ENCODE peak calls at places on chromosomes 16 and 17, in four cellular contexts. One of them, this sample, is unnamed.

GRCh38 chr16:19513377-19514053 is 8.4 kb downstream of the GDE1 start:
- DNase-seq in heart right ventricle: no peak
- DNase-seq in A549: no peak
- DNase-seq in astrocyte of the spinal cord: no peak
- DNase-seq in this sample: no peak

GRCh38 chr16:51149251-51149661 is 1.8 kb downstream of the SALL1 start:
- DNase-seq in astrocyte of the spinal cord: peak
- DNase-seq in A549: no peak
- DNase-seq in heart right ventricle: no peak
- DNase-seq in this sample: no peak

GRCh38 chr17:41547378-41547841 is 19.3 kb upstream of the KRT19 start:
- DNase-seq in heart right ventricle: no peak
- DNase-seq in astrocyte of the spinal cord: no peak
- DNase-seq in A549: no peak
- DNase-seq in this sample: no peak

GRCh38 chr17:869067-869466 is 86.9 kb downstream of the MRM3 start:
- DNase-seq in heart right ventricle: peak
- DNase-seq in astrocyte of the spinal cord: no peak
- DNase-seq in A549: no peak
- DNase-seq in this sample: peak

GRCh38 chr16:87564524-87564778 is 37.9 kb upstream of the JPH3 start:
- DNase-seq in astrocyte of the spinal cord: no peak
- DNase-seq in heart right ventricle: no peak
- DNase-seq in A549: no peak
- DNase-seq in this sample: no peak

GRCh38 chr17:81537343-81537855 is 9.2 kb downstream of the FSCN2 start:
- DNase-seq in heart right ventricle: no peak
- DNase-seq in astrocyte of the spinal cord: no peak
- DNase-seq in A549: peak
- DNase-seq in this sample: no peak

GRCh38 chr17:81419333-81419885 is 24.2 kb downstream of the BAHCC1 start:
- DNase-seq in astrocyte of the spinal cord: peak
- DNase-seq in A549: peak
- DNase-seq in heart right ventricle: peak
- DNase-seq in this sample: peak

GRCh38 chr16:17017442-17017841 is 453.3 kb downstream of the XYLT1 start:
- DNase-seq in astrocyte of the spinal cord: no peak
- DNase-seq in heart right ventricle: no peak
- DNase-seq in A549: no peak
- DNase-seq in this sample: no peak

GRCh38 chr16:73365010-73365409 is 317.1 kb upstream of the ZFHX3 start:
- DNase-seq in astrocyte of the spinal cord: no peak
- DNase-seq in heart right ventricle: peak
- DNase-seq in A549: no peak
- DNase-seq in this sample: no peak

GRCh38 chr17:32117399-32117798 is 24.9 kb upstream of the RHOT1 start:
- DNase-seq in A549: no peak
- DNase-seq in astrocyte of the spinal cord: no peak
- DNase-seq in heart right ventricle: no peak
- DNase-seq in this sample: no peak

GRCh38 chr16:77721752-77722314 is 481 bp upstream of the NUDT7 start:
- DNase-seq in astrocyte of the spinal cord: no peak
- DNase-seq in A549: no peak
- DNase-seq in heart right ventricle: no peak
- DNase-seq in this sample: no peak
- H3K4me3 ChIP-seq in astrocyte of the spinal cord: no peak
- H3K4me3 ChIP-seq in A549: peak
- H3K4me3 ChIP-seq in heart right ventricle: peak
- H3K4me3 ChIP-seq in this sample: peak

DNA sequence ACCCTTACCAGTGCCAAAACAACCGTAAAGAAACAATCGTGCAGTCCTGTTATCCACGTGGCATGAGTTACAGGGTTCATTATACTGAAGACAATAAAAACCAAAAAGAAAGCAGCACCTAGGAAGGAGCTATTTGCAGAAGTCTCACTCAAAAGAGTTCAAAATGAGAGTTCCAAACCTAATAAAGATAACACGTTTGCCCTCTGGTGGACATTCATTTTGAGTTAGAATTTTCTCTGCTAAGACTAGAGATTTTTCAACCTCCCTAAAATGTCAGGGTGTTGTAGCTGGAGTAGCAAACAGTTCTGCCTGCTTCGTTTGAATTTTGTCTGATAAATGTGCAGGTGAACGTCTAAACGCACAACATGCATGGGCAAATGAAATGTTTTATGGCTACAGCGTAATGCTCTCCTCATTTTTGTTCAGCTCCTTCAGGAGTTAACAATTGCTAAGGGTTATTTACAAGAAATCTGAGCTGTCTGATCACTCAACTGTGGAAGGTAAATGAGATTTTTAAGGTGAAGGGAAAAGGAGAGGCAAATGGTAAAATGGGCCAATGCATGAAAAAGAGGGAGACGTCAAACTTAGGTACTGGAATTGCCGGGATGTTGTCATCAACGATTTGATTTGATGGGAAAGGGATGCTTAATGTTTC is 1067.9 kb upstream of the EEF2KMT start:
- DNase-seq in heart right ventricle: no peak
- DNase-seq in A549: peak
- DNase-seq in astrocyte of the spinal cord: peak
- DNase-seq in this sample: no peak
- TF ChIP-seq CTCF in heart right ventricle: no peak
- TF ChIP-seq CTCF in A549: no peak
- TF ChIP-seq CTCF in astrocyte of the spinal cord: peak
- TF ChIP-seq CTCF in this sample: no peak

DNA sequence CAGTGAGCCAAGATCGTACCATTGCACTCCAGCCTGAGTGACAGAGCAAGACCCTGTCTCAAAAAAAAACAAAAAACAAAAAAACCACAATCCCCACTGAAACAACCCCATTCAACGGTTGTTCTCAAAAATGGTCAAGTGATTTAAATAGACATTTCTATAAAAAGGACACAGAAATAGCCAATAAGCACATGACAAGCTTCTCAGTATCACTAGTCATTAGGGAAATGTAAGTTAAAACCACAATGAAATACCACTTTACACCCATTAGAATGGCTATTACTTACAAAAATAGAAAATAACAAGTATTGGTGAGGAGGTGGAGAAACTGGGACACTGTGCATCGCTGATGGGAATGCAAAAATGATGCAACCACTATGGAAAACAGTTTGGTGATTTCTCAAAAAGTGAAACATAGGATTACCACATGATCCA is 26.6 kb upstream of the MYLK3 start:
- DNase-seq in A549: no peak
- DNase-seq in heart right ventricle: no peak
- DNase-seq in astrocyte of the spinal cord: no peak
- DNase-seq in this sample: no peak
- H3K4me3 ChIP-seq in A549: no peak
- H3K4me3 ChIP-seq in heart right ventricle: no peak
- H3K4me3 ChIP-seq in astrocyte of the spinal cord: no peak
- H3K4me3 ChIP-seq in this sample: no peak

GRCh38 chr17:55751720-55752250 is 934 bp downstream of the PCTP start:
- DNase-seq in A549: no peak
- DNase-seq in heart right ventricle: no peak
- DNase-seq in astrocyte of the spinal cord: no peak
- DNase-seq in this sample: no peak

GRCh38 chr17:55749985-55750384 is 866 bp upstream of the PCTP start:
- DNase-seq in A549: no peak
- DNase-seq in astrocyte of the spinal cord: no peak
- DNase-seq in heart right ventricle: no peak
- DNase-seq in this sample: no peak

GRCh38 chr17:55747209-55747608 is 3.6 kb upstream of the PCTP start:
- DNase-seq in heart right ventricle: no peak
- DNase-seq in astrocyte of the spinal cord: no peak
- DNase-seq in A549: no peak
- DNase-seq in this sample: no peak

GRCh38 chr17:55746466-55746865 is 4.4 kb upstream of the PCTP start:
- DNase-seq in A549: no peak
- DNase-seq in heart right ventricle: no peak
- DNase-seq in astrocyte of the spinal cord: no peak
- DNase-seq in this sample: no peak

DNA sequence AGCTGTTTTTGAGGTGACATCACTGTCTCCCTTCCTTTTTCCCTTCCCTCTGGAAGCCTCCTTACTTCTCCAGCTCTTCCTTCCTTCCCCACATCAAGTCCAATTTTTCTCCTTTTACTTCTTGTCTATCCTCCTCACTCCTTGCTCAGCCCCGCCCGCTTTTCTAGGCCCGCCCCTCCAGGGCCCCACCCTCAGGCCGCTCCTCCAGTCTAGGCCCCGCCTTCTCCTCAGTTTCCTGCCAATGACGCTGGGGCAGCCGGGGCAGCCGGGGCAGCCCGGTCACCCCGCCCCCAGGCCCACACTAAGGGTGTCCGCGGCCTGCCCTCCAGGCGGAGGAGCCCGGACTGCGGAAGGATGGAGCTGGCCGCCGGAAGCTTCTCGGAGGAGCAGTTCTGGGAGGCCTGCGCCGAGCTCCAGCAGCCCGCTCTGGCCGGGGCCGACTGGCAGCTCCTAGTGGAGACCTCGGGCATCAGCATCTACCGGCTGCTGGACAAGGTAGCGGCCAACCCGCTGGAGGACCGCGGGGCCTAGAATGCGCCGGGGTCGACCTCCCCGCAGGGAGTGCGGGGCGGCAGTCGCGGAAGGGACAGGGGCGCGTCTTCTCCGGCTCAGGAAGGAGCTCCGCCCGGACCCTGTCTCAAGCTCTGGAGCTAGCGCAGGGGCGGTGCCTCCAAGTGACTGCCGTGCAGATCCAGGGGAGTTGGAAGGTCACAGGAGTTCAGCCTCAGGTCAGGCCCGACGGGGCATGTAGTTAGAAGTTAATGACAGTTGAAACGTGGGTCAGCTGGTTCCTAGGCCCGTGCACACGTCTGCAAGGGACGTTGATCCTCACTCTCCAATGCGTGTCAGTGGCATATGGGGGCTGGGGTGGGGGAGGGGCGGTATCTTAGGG is at the start of gene PCTP:
- DNase-seq in astrocyte of the spinal cord: peak
- DNase-seq in A549: peak
- DNase-seq in heart right ventricle: peak
- DNase-seq in this sample: peak
- TF ChIP-seq CTCF in astrocyte of the spinal cord: peak
- TF ChIP-seq CTCF in A549: peak
- TF ChIP-seq CTCF in heart right ventricle: no peak
- TF ChIP-seq CTCF in this sample: no peak

This sample was measured in kidney.